ENCODE peak calls at places on chromosomes 6 and 20, in four cellular contexts. K, Q, H and W are unnamed samples.

GRCh38 chr20:33169176-33169794 is 1.3 kb downstream of the BPIFA2 start:
- DNase-seq in K (no peak), Q (no peak), H (no peak), W (no peak)

GRCh38 chr6:130681028-130681427 is 146.2 kb upstream of the SMLR1 start:
- DNase-seq in K (no peak), Q (no peak), H (no peak), W (no peak)

GRCh38 chr6:70221025-70221714 is 81.7 kb downstream of the COL9A1 start:
- DNase-seq in K (no peak), Q (no peak), H (no peak), W (no peak)

GRCh38 chr20:32893878-32894483 is 35.3 kb downstream of the EFCAB8 start:
- DNase-seq in K (no peak), Q (no peak), H (no peak), W (no peak)

GRCh38 chr6:99192561-99192960 is 156.9 kb downstream of the FAXC start:
- DNase-seq in K (no peak), Q (no peak), H (no peak), W (no peak)

GRCh38 chr6:160730911-160731310 is 28.9 kb downstream of the PLG start:
- DNase-seq in K (no peak), Q (no peak), H (no peak), W (no peak)

GRCh38 chr20:23231561-23232218 is 118.9 kb upstream of the NXT1 start:
- DNase-seq in K (no peak), Q (no peak), H (no peak), W (no peak)

GRCh38 chr6:135360222-135360621 is 137.3 kb downstream of the AHI1 start:
- DNase-seq in K (no peak), Q (no peak), H (no peak), W (no peak)

GRCh38 chr6:151497935-151498726 is 4.3 kb downstream of the CCDC170 start:
- DNase-seq in K (no peak), Q (no peak), H (no peak), W (no peak)

GRCh38 chr6:79574636-79575035 is 37.4 kb upstream of the LCA5 start:
- DNase-seq in K (no peak), Q (no peak), H (peak; percentile 8), W (no peak)

GRCh38 chr20:45313943-45314342 is 5.8 kb upstream of the MATN4 start:
- DNase-seq in K (no peak), Q (no peak), H (no peak), W (no peak)

GRCh38 chr20:32355417-32355841 is 2.7 kb upstream of the ASXL1 start:
- DNase-seq in K (no peak), Q (no peak), H (no peak), W (no peak)

GRCh38 chr6:28531479-28532128 is 5.9 kb downstream of the GPX5 start:
- DNase-seq in K (no peak), Q (no peak), H (no peak), W (no peak)

GRCh38 chr20:36856691-36857635 is 19.0 kb upstream of the TLDC2 start:
- DNase-seq in K (no peak), Q (peak; percentile 60), H (no peak), W (no peak)

GRCh38 chr6:148869589-148869988 is 122.8 kb downstream of the UST start:
- DNase-seq in K (no peak), Q (no peak), H (no peak), W (no peak)

GRCh38 chr20:59678286-59678685 is 73.9 kb downstream of the PHACTR3 start:
- DNase-seq in K (no peak), Q (no peak), H (no peak), W (no peak)

GRCh38 chr20:59678951-59679350 is 74.6 kb downstream of the PHACTR3 start:
- DNase-seq in K (no peak), Q (no peak), H (no peak), W (no peak)

GRCh38 chr20:59676126-59676876 is 72.0 kb downstream of the PHACTR3 start:
- DNase-seq in K (no peak), Q (no peak), H (no peak), W (no peak)

GRCh38 chr20:59676877-59677140 is 72.5 kb downstream of the PHACTR3 start:
- DNase-seq in K (no peak), Q (no peak), H (no peak), W (no peak)

DNA sequence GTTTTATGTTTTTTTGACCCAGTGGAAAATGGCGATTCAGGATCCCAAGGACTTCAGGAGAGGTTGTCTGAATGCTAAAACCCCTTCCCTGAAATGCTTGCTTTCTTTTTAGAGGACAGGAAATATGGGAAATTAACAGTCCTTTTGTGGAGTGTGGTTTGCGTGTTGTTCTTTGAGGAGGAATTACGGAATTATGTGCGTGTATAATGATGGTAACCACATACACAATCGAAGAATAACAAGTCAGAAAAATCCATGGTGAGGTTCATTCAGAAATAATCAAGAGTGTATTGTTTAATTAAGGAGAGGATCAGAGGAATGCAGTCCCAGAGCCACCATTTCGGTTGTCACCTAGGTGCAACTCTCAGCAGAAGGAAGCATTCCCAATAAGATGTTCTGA is 73.2 kb downstream of the PHACTR3 start:
- DNase-seq in K (no peak), Q (no peak), H (no peak), W (no peak)
- H3K9me3 ChIP-seq in K (no peaks in the 10 kb centered on the region), Q (no peaks in the 10 kb centered on the region), H (no peaks in the 10 kb centered on the region), W (no peaks in the 10 kb centered on the region)

DNA sequence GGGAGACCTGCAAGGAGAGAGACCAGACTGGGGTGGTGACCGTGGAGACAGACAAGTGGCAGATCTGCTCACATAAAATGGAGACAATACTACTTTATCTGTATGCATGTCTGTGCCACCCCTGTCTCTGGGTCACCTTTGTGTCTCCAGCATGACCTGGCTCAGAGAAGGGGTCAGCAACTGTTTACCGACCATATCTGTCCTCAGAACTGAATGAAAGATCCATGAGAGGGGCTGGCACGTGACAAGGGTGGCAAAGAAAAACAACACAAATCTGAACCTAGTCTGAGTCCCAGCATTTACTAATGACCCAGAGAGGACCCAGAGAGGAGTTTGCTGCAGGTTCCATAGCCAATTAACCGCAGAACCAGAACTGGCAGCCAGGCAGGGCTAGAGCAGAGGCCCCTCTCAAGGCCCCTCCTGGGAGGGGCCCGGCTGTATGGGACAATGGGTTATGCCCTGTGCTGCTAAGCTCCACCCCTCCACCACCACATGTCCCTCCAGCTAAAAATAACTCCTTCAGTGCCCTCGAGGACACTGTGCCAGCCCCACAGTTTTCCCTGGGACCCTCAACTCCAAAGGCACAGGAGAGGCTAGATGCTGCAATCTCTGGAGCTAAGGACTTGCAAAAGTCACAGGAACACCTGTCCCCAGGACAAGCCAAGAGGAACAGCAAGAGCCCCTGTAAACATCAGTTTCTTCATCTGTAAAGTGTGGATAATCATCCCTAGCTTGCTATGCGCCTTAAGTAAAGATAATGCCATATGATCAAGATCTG is 2.2 kb downstream of the AHCY start:
- DNase-seq in K (no peak), Q (no peak), H (no peak), W (no peak)
- TF ChIP-seq POLR2AphosphoS5 in K (no peak), Q (no peak), H (no peak), W (no peak)

GRCh38 chr20:31257364-31257763 is at the start of gene DEFB115:
- DNase-seq in K (no peak), Q (no peak), H (no peak), W (no peak)

GRCh38 chr20:31256959-31257358 is 505 bp upstream of the DEFB115 start:
- DNase-seq in K (no peak), Q (no peak), H (no peak), W (no peak)

DNA sequence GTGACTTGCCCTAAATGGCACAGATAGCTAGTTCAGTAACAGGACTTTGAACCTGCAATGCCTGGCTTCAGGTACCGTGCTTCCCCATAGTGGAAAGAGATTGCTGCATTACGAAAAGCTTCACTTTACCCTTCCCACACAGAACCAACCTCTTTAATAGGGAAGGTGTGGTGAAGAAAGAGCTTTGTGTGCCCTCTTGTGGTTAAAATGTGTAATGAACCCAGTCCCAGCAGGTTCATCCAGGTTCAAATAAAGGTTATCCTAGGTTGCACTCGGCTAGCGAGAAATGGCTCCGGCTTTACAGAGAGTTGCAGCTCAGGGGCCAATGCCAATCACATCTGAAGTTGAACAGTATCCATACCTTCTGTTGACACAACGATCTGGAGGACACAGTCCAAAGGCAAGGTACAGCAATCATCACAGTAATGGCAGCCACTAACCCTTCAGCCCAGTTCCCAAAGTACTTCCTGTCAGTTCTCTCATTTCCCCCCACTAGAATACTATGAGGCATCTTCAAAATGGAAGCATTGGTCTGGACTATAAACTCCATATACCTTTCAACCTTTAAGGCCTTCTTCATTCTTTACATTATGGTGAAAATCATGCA is 3.0 kb downstream of the DEFB115 start:
- DNase-seq in K (no peak), Q (no peak), H (peak; percentile 33), W (no peak)
- H3K9me3 ChIP-seq in K (peaks cover under 1% of the 10 kb centered on the region), Q (no peaks in the 10 kb centered on the region), H (no peaks in the 10 kb centered on the region), W (no peaks in the 10 kb centered on the region)

GRCh38 chr6:84764332-84765049 is at the start of gene TBX18:
- DNase-seq in K (peak; percentile 91), Q (no peak), H (peak; percentile 85), W (peak; percentile 39)
- TF ChIP-seq POLR2AphosphoS5 in K (peak; percentile 13), Q (no peak), H (peak; percentile 54), W (no peak)

GRCh38 chr6:19127085-19127484 is 710.1 kb upstream of the ID4 start:
- DNase-seq in K (no peak), Q (no peak), H (no peak), W (no peak)

DNA sequence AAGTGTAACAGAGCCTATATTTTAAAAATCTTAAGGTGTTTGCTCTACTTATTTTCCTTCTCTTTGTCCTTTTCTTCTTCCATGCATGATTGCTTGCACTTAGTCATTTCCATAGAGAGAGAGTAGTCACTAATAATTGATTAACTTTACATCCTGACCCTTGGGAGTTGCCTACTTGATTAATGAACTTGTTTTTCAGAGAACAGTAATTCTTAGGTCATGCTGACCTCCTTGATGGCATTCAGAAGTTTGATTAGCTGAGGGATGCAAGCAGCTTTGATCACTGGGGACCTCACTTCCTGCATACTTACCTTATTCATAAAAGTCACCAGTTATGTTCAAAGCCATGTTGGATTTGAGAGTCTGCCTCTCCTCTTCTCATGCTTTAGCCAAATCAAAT is 715.7 kb upstream of the ID4 start:
- DNase-seq in K (no peak), Q (no peak), H (no peak), W (no peak)
- H3K9me3 ChIP-seq in K (no peaks in the 10 kb centered on the region), Q (no peaks in the 10 kb centered on the region), H (no peaks in the 10 kb centered on the region), W (no peaks in the 10 kb centered on the region)